ENCODE peak calls at places on chromosomes 7 and 10, in five cellular contexts. K is GM12865; O is fibroblast of the conjunctiva; A is M059J; G is activated T-cell treated with anti-CD3 and anti-CD28 coated beads, Interleukin-2, amount 50 U/mL, for 1 hour. L is an unnamed sample.

GRCh38 chr7:64888901-64889685 is 14.0 kb upstream of the ZNF273 start:
- DNase-seq in K (no peak), O (no peak), A (peak; percentile 26), G (peak; percentile 30), L (no peak)

GRCh38 chr10:117830832-117831231 is 215.9 kb downstream of the RAB11FIP2 start:
- DNase-seq in K (peak; percentile 37), O (no peak), A (no peak), G (no peak), L (no peak)

GRCh38 chr10:70776455-70777005 is 8.6 kb downstream of the TBATA start:
- DNase-seq in K (no peak), O (no peak), A (no peak), G (no peak), L (no peak)

GRCh38 chr10:130045091-130045652 is 65.5 kb downstream of the C10orf143 start:
- DNase-seq in K (no peak), O (no peak), A (peak; percentile 30), G (no peak), L (no peak)

GRCh38 chr10:30055094-30055701 is 4.2 kb downstream of the JCAD start:
- DNase-seq in K (no peak), O (no peak), A (peak; percentile 16), G (no peak), L (no peak)

GRCh38 chr7:116236020-116236630 is 25.8 kb downstream of the TES start:
- DNase-seq in K (peak; percentile 64), O (no peak), A (peak; percentile 65), G (no peak), L (peak; percentile 79)

GRCh38 chr7:149880871-149881301 is 7.1 kb downstream of the ATP6V0E2 start:
- DNase-seq in K (no peak), O (no peak), A (no peak), G (no peak), L (no peak)

GRCh38 chr7:27435461-27435860 is 192.9 kb downstream of the EVX1 start:
- DNase-seq in K (no peak), O (no peak), A (peak; percentile 69), G (no peak), L (no peak)

GRCh38 chr7:98470131-98470985 is 69.5 kb upstream of the BAIAP2L1 start:
- DNase-seq in K (peak; percentile 15), O (no peak), A (no peak), G (peak; percentile 27), L (peak; percentile 44)

GRCh38 chr7:151240942-151241754 is 7.3 kb downstream of the SMARCD3 start:
- DNase-seq in K (no peak), O (no peak), A (peak; percentile 17), G (no peak), L (no peak)

GRCh38 chr10:110209926-110210662 is 2.7 kb downstream of the MXI1 start:
- DNase-seq in K (peak; percentile 28), O (no peak), A (peak; percentile 51), G (peak; percentile 77), L (peak; percentile 47)

GRCh38 chr7:3927446-3928110 is 626.5 kb downstream of the SDK1 start:
- DNase-seq in K (no peak), O (no peak), A (no peak), G (no peak), L (no peak)

GRCh38 chr10:128859738-128860386 is 607.2 kb upstream of the MGMT start:
- DNase-seq in K (peak; percentile 43), O (peak; percentile 13), A (peak; percentile 12), G (no peak), L (peak; percentile 71)

GRCh38 chr10:21832751-21833150 is 170.8 kb downstream of the DNAJC1 start:
- DNase-seq in K (no peak), O (no peak), A (no peak), G (no peak), L (no peak)

GRCh38 chr10:49488056-49488455 is 50.9 kb downstream of the ERCC6 start:
- DNase-seq in K (no peak), O (no peak), A (no peak), G (no peak), L (no peak)

GRCh38 chr10:53314856-53315255 is 542.3 kb upstream of the MBL2 start:
- DNase-seq in K (no peak), O (peak; percentile 80), A (peak; percentile 48), G (no peak), L (no peak)